ENCODE peak calls at places on chromosomes 16 and 17, in seven cellular contexts. One of them, this sample, is unnamed.

GRCh38 chr17:56913000-56913866 is 616 bp downstream of the TRIM25 start:
- DNase-seq in GM12865: no peak
- DNase-seq in psoas muscle: peak
- DNase-seq in GDM1: no peak
- DNase-seq in right lobe of liver: no peak
- DNase-seq in fibroblast of pulmonary artery: peak
- DNase-seq in OCI-LY7: peak
- DNase-seq in this sample: no peak

GRCh38 chr17:81200695-81201580 is 21.8 kb downstream of the CEP131 start:
- DNase-seq in GM12865: peak
- DNase-seq in psoas muscle: no peak
- DNase-seq in GDM1: peak
- DNase-seq in right lobe of liver: no peak
- DNase-seq in fibroblast of pulmonary artery: peak
- DNase-seq in OCI-LY7: peak
- DNase-seq in this sample: peak

GRCh38 chr16:26070595-26071170 is 378.9 kb downstream of the HS3ST4 start:
- DNase-seq in GM12865: no peak
- DNase-seq in psoas muscle: no peak
- DNase-seq in GDM1: no peak
- DNase-seq in right lobe of liver: no peak
- DNase-seq in fibroblast of pulmonary artery: no peak
- DNase-seq in OCI-LY7: no peak
- DNase-seq in this sample: no peak

GRCh38 chr16:67966549-67967182 is 1.8 kb downstream of the SLC12A4 start:
- DNase-seq in GM12865: no peak
- DNase-seq in psoas muscle: no peak
- DNase-seq in GDM1: no peak
- DNase-seq in right lobe of liver: no peak
- DNase-seq in fibroblast of pulmonary artery: peak
- DNase-seq in OCI-LY7: no peak
- DNase-seq in this sample: no peak

GRCh38 chr17:48194097-48194550 is 86.6 kb downstream of the SNX11 start:
- DNase-seq in GM12865: no peak
- DNase-seq in psoas muscle: no peak
- DNase-seq in GDM1: no peak
- DNase-seq in right lobe of liver: no peak
- DNase-seq in fibroblast of pulmonary artery: peak
- DNase-seq in OCI-LY7: no peak
- DNase-seq in this sample: no peak

GRCh38 chr17:48745381-48746275 is 17.1 kb upstream of the HOXB13 start:
- DNase-seq in GM12865: no peak
- DNase-seq in psoas muscle: no peak
- DNase-seq in GDM1: no peak
- DNase-seq in right lobe of liver: no peak
- DNase-seq in fibroblast of pulmonary artery: no peak
- DNase-seq in OCI-LY7: no peak
- DNase-seq in this sample: no peak

GRCh38 chr16:69397821-69398521 is 12.2 kb upstream of the TERF2 start:
- DNase-seq in GM12865: peak
- DNase-seq in psoas muscle: no peak
- DNase-seq in GDM1: no peak
- DNase-seq in right lobe of liver: peak
- DNase-seq in fibroblast of pulmonary artery: peak
- DNase-seq in OCI-LY7: peak
- DNase-seq in this sample: no peak

GRCh38 chr16:14100825-14101224 is 29.7 kb downstream of the MRTFB start:
- DNase-seq in GM12865: no peak
- DNase-seq in psoas muscle: no peak
- DNase-seq in GDM1: no peak
- DNase-seq in right lobe of liver: no peak
- DNase-seq in fibroblast of pulmonary artery: no peak
- DNase-seq in OCI-LY7: no peak
- DNase-seq in this sample: no peak

GRCh38 chr17:83012161-83012800 is 67.1 kb upstream of the METRNL start:
- DNase-seq in GM12865: no peak
- DNase-seq in psoas muscle: no peak
- DNase-seq in GDM1: no peak
- DNase-seq in right lobe of liver: no peak
- DNase-seq in fibroblast of pulmonary artery: no peak
- DNase-seq in OCI-LY7: no peak
- DNase-seq in this sample: no peak

GRCh38 chr16:70677499-70678120 is 8.2 kb downstream of the MTSS2 start:
- DNase-seq in GM12865: no peak
- DNase-seq in psoas muscle: peak
- DNase-seq in GDM1: no peak
- DNase-seq in right lobe of liver: no peak
- DNase-seq in fibroblast of pulmonary artery: no peak
- DNase-seq in OCI-LY7: no peak
- DNase-seq in this sample: peak

GRCh38 chr16:77310877-77311276 is 111.7 kb downstream of the SYCE1L start:
- DNase-seq in GM12865: no peak
- DNase-seq in psoas muscle: no peak
- DNase-seq in GDM1: no peak
- DNase-seq in right lobe of liver: no peak
- DNase-seq in fibroblast of pulmonary artery: no peak
- DNase-seq in OCI-LY7: no peak
- DNase-seq in this sample: no peak

GRCh38 chr17:33091271-33091670 is 99.6 kb downstream of the SPACA3 start:
- DNase-seq in GM12865: no peak
- DNase-seq in psoas muscle: no peak
- DNase-seq in GDM1: no peak
- DNase-seq in right lobe of liver: no peak
- DNase-seq in fibroblast of pulmonary artery: no peak
- DNase-seq in OCI-LY7: no peak
- DNase-seq in this sample: no peak

GRCh38 chr17:70604854-70605253 is 435.5 kb downstream of the KCNJ2 start:
- DNase-seq in GM12865: no peak
- DNase-seq in psoas muscle: no peak
- DNase-seq in GDM1: no peak
- DNase-seq in right lobe of liver: no peak
- DNase-seq in fibroblast of pulmonary artery: no peak
- DNase-seq in OCI-LY7: no peak
- DNase-seq in this sample: no peak

GRCh38 chr16:1863681-1864460 is 8.1 kb downstream of the MEIOB start:
- DNase-seq in GM12865: peak
- DNase-seq in psoas muscle: no peak
- DNase-seq in GDM1: no peak
- DNase-seq in right lobe of liver: no peak
- DNase-seq in fibroblast of pulmonary artery: peak
- DNase-seq in OCI-LY7: peak
- DNase-seq in this sample: no peak

GRCh38 chr16:88702364-88703210 is 3.6 kb downstream of the RNF166 start:
- DNase-seq in GM12865: no peak
- DNase-seq in psoas muscle: no peak
- DNase-seq in GDM1: no peak
- DNase-seq in right lobe of liver: no peak
- DNase-seq in fibroblast of pulmonary artery: no peak
- DNase-seq in OCI-LY7: peak
- DNase-seq in this sample: peak

GRCh38 chr16:86737083-86737482 is 158.7 kb downstream of the FOXL1 start:
- DNase-seq in GM12865: no peak
- DNase-seq in psoas muscle: no peak
- DNase-seq in GDM1: no peak
- DNase-seq in right lobe of liver: no peak
- DNase-seq in fibroblast of pulmonary artery: no peak
- DNase-seq in OCI-LY7: no peak
- DNase-seq in this sample: no peak

GRCh38 chr16:84484579-84485254 is 19.7 kb downstream of the MEAK7 start:
- DNase-seq in GM12865: peak
- DNase-seq in psoas muscle: peak
- DNase-seq in GDM1: no peak
- DNase-seq in right lobe of liver: peak
- DNase-seq in fibroblast of pulmonary artery: peak
- DNase-seq in OCI-LY7: peak
- DNase-seq in this sample: peak

GRCh38 chr16:64907844-64908243 is 214.0 kb downstream of the CDH11 start:
- DNase-seq in GM12865: no peak
- DNase-seq in psoas muscle: no peak
- DNase-seq in GDM1: no peak
- DNase-seq in right lobe of liver: no peak
- DNase-seq in fibroblast of pulmonary artery: peak
- DNase-seq in OCI-LY7: no peak
- DNase-seq in this sample: no peak

GRCh38 chr17:57925361-57925990 is 29.7 kb downstream of the CUEDC1 start:
- DNase-seq in GM12865: no peak
- DNase-seq in psoas muscle: no peak
- DNase-seq in GDM1: no peak
- DNase-seq in right lobe of liver: no peak
- DNase-seq in fibroblast of pulmonary artery: no peak
- DNase-seq in OCI-LY7: no peak
- DNase-seq in this sample: no peak

GRCh38 chr16:4371481-4372314 is at the start of gene VASN:
- DNase-seq in GM12865: peak
- DNase-seq in psoas muscle: peak
- DNase-seq in GDM1: no peak
- DNase-seq in right lobe of liver: peak
- DNase-seq in fibroblast of pulmonary artery: peak
- DNase-seq in OCI-LY7: peak
- DNase-seq in this sample: peak

GRCh38 chr16:30376508-30376907 is 1.9 kb downstream of the MYL11 start:
- DNase-seq in GM12865: no peak
- DNase-seq in psoas muscle: no peak
- DNase-seq in GDM1: no peak
- DNase-seq in right lobe of liver: no peak
- DNase-seq in fibroblast of pulmonary artery: no peak
- DNase-seq in OCI-LY7: no peak
- DNase-seq in this sample: no peak

GRCh38 chr16:10934325-10935107 is 7.8 kb downstream of the DEXI start:
- DNase-seq in GM12865: no peak
- DNase-seq in psoas muscle: no peak
- DNase-seq in GDM1: no peak
- DNase-seq in right lobe of liver: no peak
- DNase-seq in fibroblast of pulmonary artery: no peak
- DNase-seq in OCI-LY7: no peak
- DNase-seq in this sample: no peak

GRCh38 chr16:31196324-31197088 is 6.1 kb downstream of the PYCARD start:
- DNase-seq in GM12865: no peak
- DNase-seq in psoas muscle: no peak
- DNase-seq in GDM1: no peak
- DNase-seq in right lobe of liver: no peak
- DNase-seq in fibroblast of pulmonary artery: no peak
- DNase-seq in OCI-LY7: no peak
- DNase-seq in this sample: no peak

GRCh38 chr17:78759203-78759968 is 22.7 kb downstream of the CYTH1 start:
- DNase-seq in GM12865: peak
- DNase-seq in psoas muscle: peak
- DNase-seq in GDM1: peak
- DNase-seq in right lobe of liver: no peak
- DNase-seq in fibroblast of pulmonary artery: peak
- DNase-seq in OCI-LY7: peak
- DNase-seq in this sample: peak

GRCh38 chr16:85557976-85558589 is 55.0 kb upstream of the GSE1 start:
- DNase-seq in GM12865: peak
- DNase-seq in psoas muscle: no peak
- DNase-seq in GDM1: no peak
- DNase-seq in right lobe of liver: no peak
- DNase-seq in fibroblast of pulmonary artery: no peak
- DNase-seq in OCI-LY7: peak
- DNase-seq in this sample: peak

GRCh38 chr17:58227733-58228132 is 8.7 kb upstream of the MKS1 start:
- DNase-seq in GM12865: no peak
- DNase-seq in psoas muscle: no peak
- DNase-seq in GDM1: no peak
- DNase-seq in right lobe of liver: peak
- DNase-seq in fibroblast of pulmonary artery: no peak
- DNase-seq in OCI-LY7: no peak
- DNase-seq in this sample: no peak

GRCh38 chr16:86016201-86016965 is 117.4 kb downstream of the IRF8 start:
- DNase-seq in GM12865: peak
- DNase-seq in psoas muscle: no peak
- DNase-seq in GDM1: no peak
- DNase-seq in right lobe of liver: no peak
- DNase-seq in fibroblast of pulmonary artery: peak
- DNase-seq in OCI-LY7: peak
- DNase-seq in this sample: no peak

GRCh38 chr17:41966453-41967140 is at the start of gene CNP:
- DNase-seq in GM12865: peak
- DNase-seq in psoas muscle: peak
- DNase-seq in GDM1: peak
- DNase-seq in right lobe of liver: peak
- DNase-seq in fibroblast of pulmonary artery: peak
- DNase-seq in OCI-LY7: peak
- DNase-seq in this sample: peak

This sample was measured in mucosa of descending colon.